ENCODE peak calls at places on chromosome 15, in six cellular contexts. Z is NCI-H2171 treated with DMSO at 0.1 percent for 48 hours; F is stimulated activated CD4-positive, alpha-beta T cell treated with anti-CD3 and anti-CD28 coated beads, Interleukin-15, amount 100 ng/mL, for 24 hours; S is heart right ventricle; L is left ventricle myocardium inferior; R is HT1080. B is an unnamed sample.

GRCh38 chr15:101615986-101616848 is 36.0 kb downstream of the TM2D3 start:
- DNase-seq in S (peak), R (peak), Z (peak), F (no peak), L (peak), B (peak)

GRCh38 chr15:96183020-96183926 is 147.2 kb upstream of the NR2F2 start:
- DNase-seq in R (no peak), S (no peak), L (no peak), F (no peak), Z (no peak), B (peak)

GRCh38 chr15:63491116-63491817 is 13.1 kb upstream of the USP3 start:
- DNase-seq in L (no peak), S (no peak), R (no peak), F (no peak), Z (no peak), B (no peak)

GRCh38 chr15:70049701-70050445 is 47.8 kb downstream of the TLE3 start:
- DNase-seq in Z (no peak), L (no peak), F (no peak), S (no peak), R (no peak), B (peak)

GRCh38 chr15:91471410-91471993 is 371.4 kb downstream of the SV2B start:
- DNase-seq in L (no peak), F (peak), R (peak), Z (no peak), S (no peak), B (no peak)

GRCh38 chr15:38196116-38196515 is 56.5 kb upstream of the SPRED1 start:
- DNase-seq in R (no peak), L (no peak), Z (no peak), S (no peak), F (no peak), B (no peak)

GRCh38 chr15:70964686-70965085 is 72.1 kb downstream of the LRRC49 start:
- DNase-seq in Z (no peak), F (no peak), L (no peak), S (no peak), R (no peak), B (no peak)

GRCh38 chr15:41982133-41982930 is 10.0 kb upstream of the EHD4 start:
- DNase-seq in Z (no peak), L (no peak), R (no peak), F (no peak), S (no peak), B (no peak)

GRCh38 chr15:97747342-97747741 is 213.2 kb upstream of the ARRDC4 start:
- DNase-seq in L (no peak), R (peak), S (no peak), F (no peak), Z (no peak), B (no peak)

GRCh38 chr15:101446527-101447167 is 42.9 kb downstream of the PCSK6 start:
- DNase-seq in Z (no peak), R (peak), S (no peak), F (peak), L (no peak), B (peak)

GRCh38 chr15:40597024-40597423 is 3.0 kb downstream of the KNL1 start:
- DNase-seq in R (no peak), L (no peak), F (no peak), Z (no peak), S (no peak), B (no peak)

GRCh38 chr15:41480396-41481140 is 13.1 kb upstream of the ITPKA start:
- DNase-seq in Z (no peak), R (no peak), S (no peak), F (no peak), L (no peak), B (peak)

B was measured in right lobe of liver.